ENCODE peak calls at places on chromosome 13, in six cellular contexts. N is stimulated activated CD4-positive, alpha-beta T cell treated with anti-CD3 and anti-CD28 coated beads, Interleukin-4, amount 100 ng/mL, for 4 hours; H is activated B cell treated with CpG ODN at 0.5 μM for 24 hours; L is CD8-positive, alpha-beta memory T cell; A is fibroblast of lung; R is NCI-H1694 treated with DMSO at 0.1 percent for 48 hours. G is an unnamed sample.

GRCh38 chr13:111394211-111394922 is 73.9 kb downstream of the TEX29 start:
- DNase-seq in N (no peak), H (no peak), L (no peak), A (no peak), R (no peak), G (no peak)

GRCh38 chr13:23724196-23724970 is 154.2 kb downstream of the TNFRSF19 start:
- DNase-seq in N (no peak), H (no peak), L (no peak), A (no peak), R (peak; percentile 10), G (no peak)

GRCh38 chr13:41456768-41457588 is at the start of gene RGCC:
- DNase-seq in N (peak; percentile 98), H (peak; percentile 63), L (peak; percentile 97), A (peak; percentile 43), R (no peak), G (peak; percentile 85)

GRCh38 chr13:48775804-48776203 is 122.1 kb downstream of the CYSLTR2 start:
- DNase-seq in N (no peak), H (no peak), L (no peak), A (peak; percentile 91), R (no peak), G (no peak)

GRCh38 chr13:64414381-64414780 is 2815.8 kb downstream of the PCDH9 start:
- DNase-seq in N (no peak), H (no peak), L (no peak), A (peak; percentile 39), R (no peak), G (no peak)

GRCh38 chr13:63396746-63397145 is 1981.1 kb upstream of the PCDH20 start:
- DNase-seq in N (no peak), H (no peak), L (no peak), A (no peak), R (no peak), G (no peak)

GRCh38 chr13:49625392-49626137 is 2.7 kb upstream of the ARL11 start:
- DNase-seq in N (no peak), H (no peak), L (no peak), A (peak; percentile 64), R (no peak), G (no peak)

GRCh38 chr13:30735025-30735967 is at the start of gene ALOX5AP:
- DNase-seq in N (peak; percentile 22), H (peak; percentile 41), L (no peak), A (no peak), R (no peak), G (peak; percentile 78)

GRCh38 chr13:110280996-110281688 is 25.8 kb downstream of the COL4A1 start:
- DNase-seq in N (no peak), H (no peak), L (no peak), A (no peak), R (no peak), G (no peak)

GRCh38 chr13:91406619-91407018 is 8.2 kb downstream of the GPC5 start:
- DNase-seq in N (no peak), H (no peak), L (no peak), A (peak; percentile 39), R (peak; percentile 24), G (peak; percentile 25)

GRCh38 chr13:24145231-24145630 is 15.3 kb upstream of the SPATA13 start:
- DNase-seq in N (no peak), H (no peak), L (no peak), A (no peak), R (no peak), G (no peak)

GRCh38 chr13:111005808-111006494 is 91.1 kb upstream of the ANKRD10 start:
- DNase-seq in N (no peak), H (no peak), L (no peak), A (peak; percentile 83), R (no peak), G (no peak)

GRCh38 chr13:112346899-112347229 is 29.3 kb upstream of the SPACA7 start:
- DNase-seq in N (no peak), H (no peak), L (no peak), A (no peak), R (no peak), G (no peak)

GRCh38 chr13:59445812-59446211 is 717.9 kb downstream of the DIAPH3 start:
- DNase-seq in N (no peak), H (no peak), L (no peak), A (no peak), R (no peak), G (no peak)

GRCh38 chr13:95754069-95754468 is 77.1 kb downstream of the DNAJC3 start:
- DNase-seq in N (no peak), H (no peak), L (no peak), A (no peak), R (no peak), G (no peak)

GRCh38 chr13:52459668-52460067 is 4.4 kb downstream of the CKAP2 start:
- DNase-seq in N (no peak), H (no peak), L (no peak), A (peak; percentile 71), R (no peak), G (no peak)

GRCh38 chr13:105538346-105538745 is 997.1 kb downstream of the EFNB2 start:
- DNase-seq in N (no peak), H (no peak), L (no peak), A (no peak), R (no peak), G (no peak)

GRCh38 chr13:33235564-33235963 is 50.0 kb downstream of the STARD13 start:
- DNase-seq in N (no peak), H (no peak), L (no peak), A (no peak), R (no peak), G (no peak)

GRCh38 chr13:30907167-30907761 is 1.2 kb downstream of the MEDAG start:
- DNase-seq in N (no peak), H (no peak), L (no peak), A (peak; percentile 74), R (no peak), G (no peak)

GRCh38 chr13:112510002-112510780 is 77.8 kb downstream of the TUBGCP3 start:
- DNase-seq in N (no peak), H (no peak), L (no peak), A (peak; percentile 76), R (peak; percentile 6), G (no peak)

GRCh38 chr13:30038884-30039283 is 188.5 kb upstream of the UBL3 start:
- DNase-seq in N (no peak), H (no peak), L (no peak), A (no peak), R (no peak), G (no peak)

GRCh38 chr13:94280357-94280756 is 199.1 kb downstream of the DCT start:
- DNase-seq in N (no peak), H (no peak), L (no peak), A (no peak), R (no peak), G (no peak)

GRCh38 chr13:26909515-26909914 is 148.9 kb upstream of the GPR12 start:
- DNase-seq in N (no peak), H (no peak), L (no peak), A (no peak), R (no peak), G (no peak)

GRCh38 chr13:63198076-63198475 is 1782.4 kb upstream of the PCDH20 start:
- DNase-seq in N (no peak), H (no peak), L (no peak), A (peak; percentile 29), R (no peak), G (no peak)

GRCh38 chr13:24997367-24997967 is 98.5 kb upstream of the PABPC3 start:
- DNase-seq in N (no peak), H (no peak), L (no peak), A (peak; percentile 45), R (peak; percentile 34), G (peak; percentile 20)

GRCh38 chr13:49210669-49211068 is 9.5 kb upstream of the MLNR start:
- DNase-seq in N (no peak), H (no peak), L (no peak), A (no peak), R (no peak), G (no peak)

GRCh38 chr13:73983109-73983508 is 151.1 kb downstream of the KLF12 start:
- DNase-seq in N (no peak), H (no peak), L (no peak), A (no peak), R (no peak), G (no peak)

GRCh38 chr13:24135674-24136300 is 24.7 kb upstream of the SPATA13 start:
- DNase-seq in N (no peak), H (no peak), L (no peak), A (peak; percentile 42), R (no peak), G (no peak)

GRCh38 chr13:27280009-27280646 is 9.5 kb downstream of the RASL11A start:
- DNase-seq in N (no peak), H (no peak), L (no peak), A (no peak), R (no peak), G (no peak)

G was measured in naive B cell.